ENCODE peak calls at places on chromosomes 4 and X, in nine cellular contexts. L, Q, G, V, O, Y, F, I and Z are unnamed samples.

GRCh38 chr4:7691061-7691460 is 248.6 kb downstream of the AFAP1 start:
- DNase-seq in L (no peak), Q (no peak), G (no peak), V (no peak), O (no peak), Y (no peak), F (no peak), I (no peak), Z (no peak)

GRCh38 chrX:768596-768995 is 138.0 kb downstream of the SHOX start:
- DNase-seq in L (peak; percentile 28), Q (no peak), G (no peak), V (no peak), O (no peak), Y (no peak), F (no peak), I (peak; percentile 18), Z (no peak)

GRCh38 chr4:91829531-91829930 is 474.2 kb upstream of the GRID2 start:
- DNase-seq in L (no peak), Q (no peak), G (peak; percentile 35), V (peak; percentile 19), O (no peak), Y (no peak), F (no peak), I (no peak), Z (no peak)

GRCh38 chrX:39814391-39814790 is 283.4 kb downstream of the BCOR start:
- DNase-seq in L (peak; percentile 18), Q (no peak), G (peak; percentile 44), V (no peak), O (peak; percentile 33), Y (no peak), F (no peak), I (no peak), Z (no peak)

GRCh38 chr4:143207555-143207954 is 22.8 kb downstream of the USP38 start:
- DNase-seq in L (no peak), Q (no peak), G (peak; percentile 52), V (no peak), O (no peak), Y (no peak), F (no peak), I (no peak), Z (no peak)

GRCh38 chrX:119398974-119399771 is at the start of gene SLC25A43:
- DNase-seq in L (peak; percentile 87), Q (peak; percentile 31), G (peak; percentile 22), V (no peak), O (peak; percentile 74), Y (peak; percentile 28), F (peak; percentile 50), I (peak; percentile 78), Z (peak; percentile 59)

GRCh38 chr4:169033660-169034059 is 23.6 kb upstream of the CBR4 start:
- DNase-seq in L (no peak), Q (no peak), G (no peak), V (no peak), O (no peak), Y (no peak), F (no peak), I (no peak), Z (peak; percentile 34)

GRCh38 chr4:168221298-168221697 is 97.3 kb downstream of the DDX60 start:
- DNase-seq in L (no peak), Q (no peak), G (peak; percentile 88), V (peak; percentile 68), O (no peak), Y (no peak), F (no peak), I (no peak), Z (no peak)

GRCh38 chr4:75708218-75708691 is 16.1 kb upstream of the USO1 start:
- DNase-seq in L (no peak), Q (no peak), G (no peak), V (no peak), O (no peak), Y (no peak), F (no peak), I (no peak), Z (no peak)

GRCh38 chrX:109873576-109873975 is 129.3 kb upstream of the TMEM164 start:
- DNase-seq in L (no peak), Q (no peak), G (no peak), V (no peak), O (no peak), Y (no peak), F (no peak), I (no peak), Z (no peak)

GRCh38 chrX:10327651-10328050 is 170.9 kb downstream of the CLCN4 start:
- DNase-seq in L (no peak), Q (no peak), G (no peak), V (no peak), O (no peak), Y (no peak), F (no peak), I (no peak), Z (no peak)

GRCh38 chr4:705278-706082 is at the start of gene PCGF3:
- DNase-seq in L (peak; percentile 100), Q (peak; percentile 97), G (peak; percentile 97), V (peak; percentile 81), O (peak; percentile 99), Y (peak; percentile 96), F (peak; percentile 97), I (peak; percentile 99), Z (peak; percentile 99)

GRCh38 chr4:59825104-59825503 is 1375.0 kb upstream of the ADGRL3 start:
- DNase-seq in L (no peak), Q (no peak), G (no peak), V (no peak), O (no peak), Y (no peak), F (no peak), I (no peak), Z (no peak)

GRCh38 chrX:5278908-5279307 is 949.8 kb downstream of the NLGN4X start:
- DNase-seq in L (no peak), Q (no peak), G (no peak), V (no peak), O (no peak), Y (no peak), F (no peak), I (no peak), Z (no peak)

GRCh38 chrX:7706032-7706431 is 136.9 kb upstream of the VCX start:
- DNase-seq in L (no peak), Q (no peak), G (no peak), V (no peak), O (no peak), Y (no peak), F (no peak), I (no peak), Z (no peak)

GRCh38 chr4:185920171-185920570 is 108.2 kb upstream of the SORBS2 start:
- DNase-seq in L (no peak), Q (no peak), G (no peak), V (peak; percentile 60), O (no peak), Y (no peak), F (peak; percentile 34), I (no peak), Z (no peak)

GRCh38 chrX:25858273-25858880 is 279.8 kb upstream of the MAGEB18 start:
- DNase-seq in L (no peak), Q (no peak), G (peak; percentile 46), V (no peak), O (no peak), Y (no peak), F (no peak), I (no peak), Z (no peak)
- TF ChIP-seq CTCF in L (no peak), Q (no peak), G (peak; percentile 22), V (no peak), O (no peak), Y (no peak), F (no peak), I (no peak), Z (no peak)

GRCh38 chrX:16466640-16467432 is 183.1 kb upstream of the S100G start:
- DNase-seq in L (no peak), Q (no peak), G (peak; percentile 16), V (peak; percentile 50), O (no peak), Y (no peak), F (peak; percentile 18), I (no peak), Z (no peak)

GRCh38 chrX:16472345-16472744 is 177.6 kb upstream of the S100G start:
- DNase-seq in L (no peak), Q (no peak), G (no peak), V (no peak), O (no peak), Y (no peak), F (no peak), I (no peak), Z (no peak)

GRCh38 chrX:16465081-16465876 is 184.7 kb upstream of the S100G start:
- DNase-seq in L (no peak), Q (no peak), G (peak; percentile 58), V (peak; percentile 50), O (no peak), Y (no peak), F (no peak), I (no peak), Z (no peak)

GRCh38 chrX:16474511-16474910 is 175.4 kb upstream of the S100G start:
- DNase-seq in L (no peak), Q (no peak), G (no peak), V (no peak), O (no peak), Y (no peak), F (no peak), I (no peak), Z (no peak)

DNA sequence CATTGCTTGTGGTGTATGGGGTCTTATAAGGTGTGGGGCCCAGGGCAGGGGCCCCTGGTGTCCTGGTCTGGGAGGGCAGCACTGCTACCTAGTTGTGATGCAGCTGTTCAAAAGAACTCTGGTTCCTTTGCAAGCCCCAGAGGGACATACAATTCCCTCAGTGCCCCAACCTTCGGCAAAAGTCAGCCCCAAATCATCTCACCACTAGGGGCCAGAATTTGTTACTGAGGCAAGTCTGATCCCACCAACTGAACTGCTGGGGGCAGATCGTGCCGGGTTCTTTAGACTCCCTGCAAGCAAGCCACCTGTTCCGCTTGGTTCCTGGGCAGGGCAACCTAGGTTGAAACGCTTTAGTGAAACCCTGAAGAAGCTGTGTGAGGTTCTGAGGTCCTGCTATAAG is 180.1 kb upstream of the S100G start:
- DNase-seq in L (no peak), Q (no peak), G (no peak), V (no peak), O (no peak), Y (no peak), F (no peak), I (no peak), Z (no peak)
- TF ChIP-seq CTCF in L (no peak), Q (no peak), G (peak; percentile 1), V (no peak), O (no peak), Y (no peak), F (no peak), I (no peak), Z (peak; percentile 7)

GRCh38 chr4:135319685-135320084 is 1118.1 kb upstream of the PABPC4L start:
- DNase-seq in L (no peak), Q (no peak), G (peak; percentile 1), V (no peak), O (no peak), Y (no peak), F (no peak), I (no peak), Z (no peak)
- TF ChIP-seq CTCF in L (no peak), Q (no peak), G (peak; percentile 10), V (no peak), O (no peak), Y (no peak), F (no peak), I (no peak), Z (no peak)

DNA sequence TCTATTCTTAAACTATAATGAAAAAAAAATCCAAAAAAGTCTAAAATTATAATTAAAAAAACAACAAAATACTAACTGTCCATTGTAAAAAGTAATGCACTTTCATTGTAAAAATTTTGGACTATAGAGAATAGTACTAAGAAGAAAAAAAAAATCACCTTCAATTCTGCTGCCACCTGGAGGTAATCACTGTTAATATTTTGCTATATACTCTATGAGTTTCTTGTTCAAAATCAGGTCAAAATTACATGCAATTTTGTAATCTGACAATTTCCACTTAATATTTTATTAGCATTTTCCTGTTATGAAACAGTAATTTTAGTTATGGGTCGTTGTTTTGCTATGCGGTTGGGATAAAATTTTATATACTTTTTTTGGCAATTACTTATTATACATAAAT is 62.0 kb downstream of the HTT start:
- DNase-seq in L (no peak), Q (no peak), G (peak; percentile 58), V (no peak), O (no peak), Y (no peak), F (no peak), I (no peak), Z (no peak)
- TF ChIP-seq CTCF in L (peak; percentile 33), Q (peak; percentile 49), G (peak; percentile 36), V (no peak), O (no peak), Y (peak; percentile 15), F (peak; percentile 38), I (peak; percentile 37), Z (peak; percentile 42)